ENCODE peak calls at places on chromosomes 5 and 9, in four cellular contexts. X is NCI-H1417, O is H9, H is left ventricle myocardium inferior. U is an unnamed sample.
A peak's percentile ranks its signal among the peaks of the same experiment; 100 is the strongest.

GRCh38 chr9:114364123-114364522 is 23.7 kb downstream of the AKNA start:
- DNase-seq in X (no peak), O (no peak), H (no peak), U (peak; percentile 56)

GRCh38 chr9:96858018-96858573 is 3.8 kb upstream of the ZNF782 start:
- DNase-seq in O (no peak), H (no peak), X (no peak), U (no peak)

GRCh38 chr5:178152491-178153444 is 917 bp downstream of the NHP2 start:
- DNase-seq in O (no peak), H (no peak), X (no peak), U (no peak)

GRCh38 chr5:92309336-92309991 is 926.3 kb upstream of the ARRDC3 start:
- DNase-seq in H (no peak), X (peak; percentile 43), O (no peak), U (peak; percentile 38)

GRCh38 chr9:101628173-101628572 is 33.4 kb upstream of the PPP3R2 start:
- DNase-seq in O (no peak), X (no peak), H (no peak), U (no peak)

GRCh38 chr9:14318934-14319513 is 5.1 kb upstream of the NFIB start:
- DNase-seq in H (no peak), X (no peak), O (no peak), U (no peak)

GRCh38 chr9:34999576-34999975 is 10.0 kb downstream of the DNAJB5 start:
- DNase-seq in H (no peak), O (peak; percentile 20), X (no peak), U (no peak)

GRCh38 chr5:3349704-3350565 is 245.7 kb upstream of the IRX1 start:
- DNase-seq in X (no peak), O (peak; percentile 4), H (no peak), U (no peak)

GRCh38 chr9:133813749-133814585 is 75.8 kb upstream of the SARDH start:
- DNase-seq in O (no peak), X (peak; percentile 92), H (peak; percentile 71), U (no peak)

GRCh38 chr9:120755827-120756434 is 37.3 kb downstream of the FBXW2 start:
- DNase-seq in X (peak; percentile 83), H (no peak), O (peak; percentile 50), U (peak; percentile 66)

GRCh38 chr9:133048595-133048994 is 13.2 kb upstream of the CEL start:
- DNase-seq in O (peak; percentile 52), H (no peak), X (peak; percentile 44), U (peak; percentile 71)

GRCh38 chr9:18947772-18948391 is 85.1 kb downstream of the SAXO1 start:
- DNase-seq in H (no peak), O (no peak), X (peak; percentile 96), U (no peak)

GRCh38 chr9:2934883-2935282 is 91.0 kb upstream of the PUM3 start:
- DNase-seq in H (no peak), X (no peak), O (no peak), U (no peak)

GRCh38 chr9:115157245-115157674 is 39.3 kb upstream of the TNC start:
- DNase-seq in X (no peak), O (no peak), H (no peak), U (peak; percentile 66)

GRCh38 chr9:35907732-35908483 is 1.4 kb upstream of the SPAAR start:
- DNase-seq in O (peak; percentile 77), H (peak; percentile 75), X (peak; percentile 33), U (peak; percentile 81)

GRCh38 chr9:72041775-72042194 is 18.6 kb downstream of the C9orf57 start:
- DNase-seq in O (no peak), X (peak; percentile 53), H (peak; percentile 57), U (peak; percentile 45)

GRCh38 chr5:142825378-142826089 is 55.4 kb downstream of the ARHGAP26 start:
- DNase-seq in O (no peak), H (no peak), X (no peak), U (no peak)

GRCh38 chr5:74762599-74762998 is 4.3 kb downstream of the GFM2 start:
- DNase-seq in H (no peak), X (no peak), O (no peak), U (peak; percentile 35)

GRCh38 chr5:36359267-36359666 is 57.6 kb upstream of the RANBP3L start:
- DNase-seq in O (no peak), H (no peak), X (no peak), U (no peak)

GRCh38 chr9:97602430-97602829 is 30.7 kb downstream of the TSTD2 start:
- DNase-seq in O (no peak), H (peak; percentile 26), X (no peak), U (no peak)

GRCh38 chr5:59042201-59042600 is 459.3 kb downstream of the RAB3C start:
- DNase-seq in X (no peak), H (no peak), O (no peak), U (peak; percentile 14)

GRCh38 chr9:135216666-135217431 is 129.4 kb downstream of the OLFM1 start:
- DNase-seq in O (peak; percentile 28), H (no peak), X (no peak), U (no peak)

GRCh38 chr5:155406815-155407214 is 393.3 kb downstream of the KIF4B start:
- DNase-seq in H (no peak), X (no peak), O (no peak), U (no peak)